ENCODE peak calls at places on chromosomes 16 and 17, in four cellular contexts. One of them, this sample, is unnamed.

GRCh38 chr16:57000271-57001025 is 11.1 kb downstream of the NLRC5 start:
- DNase-seq in Right ventricle myocardium superior: peak
- DNase-seq in anterior cingulate cortex: no peak
- DNase-seq in activated T-helper 1 cell treated with anti-CD3 and anti-CD28 coated beads, Interleukin-12 subunit alpha, Interleukin-12 subunit beta, Interleukin-2, Interleukin-4 antibody, amounts not matched to agents 30 ng/mL and 10 ng/mL and 1 ng/mL, durations not matched to agents 14 hours and 24 hours and 36 hours: no peak
- DNase-seq in this sample: no peak

GRCh38 chr16:3861808-3862451 is 18.6 kb downstream of the CREBBP start:
- DNase-seq in Right ventricle myocardium superior: peak
- DNase-seq in anterior cingulate cortex: no peak
- DNase-seq in activated T-helper 1 cell treated with anti-CD3 and anti-CD28 coated beads, Interleukin-12 subunit alpha, Interleukin-12 subunit beta, Interleukin-2, Interleukin-4 antibody, amounts not matched to agents 30 ng/mL and 10 ng/mL and 1 ng/mL, durations not matched to agents 14 hours and 24 hours and 36 hours: no peak
- DNase-seq in this sample: no peak

GRCh38 chr17:70138309-70138865 is 30.9 kb upstream of the KCNJ2 start:
- DNase-seq in Right ventricle myocardium superior: no peak
- DNase-seq in anterior cingulate cortex: no peak
- DNase-seq in activated T-helper 1 cell treated with anti-CD3 and anti-CD28 coated beads, Interleukin-12 subunit alpha, Interleukin-12 subunit beta, Interleukin-2, Interleukin-4 antibody, amounts not matched to agents 30 ng/mL and 10 ng/mL and 1 ng/mL, durations not matched to agents 14 hours and 24 hours and 36 hours: no peak
- DNase-seq in this sample: no peak

GRCh38 chr16:57852189-57852588 is 49.9 kb upstream of the KIFC3 start:
- DNase-seq in Right ventricle myocardium superior: no peak
- DNase-seq in anterior cingulate cortex: no peak
- DNase-seq in activated T-helper 1 cell treated with anti-CD3 and anti-CD28 coated beads, Interleukin-12 subunit alpha, Interleukin-12 subunit beta, Interleukin-2, Interleukin-4 antibody, amounts not matched to agents 30 ng/mL and 10 ng/mL and 1 ng/mL, durations not matched to agents 14 hours and 24 hours and 36 hours: no peak
- DNase-seq in this sample: no peak

GRCh38 chr17:47803751-47804150 is 17.8 kb downstream of the OSBPL7 start:
- DNase-seq in Right ventricle myocardium superior: no peak
- DNase-seq in anterior cingulate cortex: no peak
- DNase-seq in activated T-helper 1 cell treated with anti-CD3 and anti-CD28 coated beads, Interleukin-12 subunit alpha, Interleukin-12 subunit beta, Interleukin-2, Interleukin-4 antibody, amounts not matched to agents 30 ng/mL and 10 ng/mL and 1 ng/mL, durations not matched to agents 14 hours and 24 hours and 36 hours: no peak
- DNase-seq in this sample: no peak

GRCh38 chr16:84098939-84099338 is 17.8 kb downstream of the MBTPS1 start:
- DNase-seq in Right ventricle myocardium superior: no peak
- DNase-seq in anterior cingulate cortex: no peak
- DNase-seq in activated T-helper 1 cell treated with anti-CD3 and anti-CD28 coated beads, Interleukin-12 subunit alpha, Interleukin-12 subunit beta, Interleukin-2, Interleukin-4 antibody, amounts not matched to agents 30 ng/mL and 10 ng/mL and 1 ng/mL, durations not matched to agents 14 hours and 24 hours and 36 hours: no peak
- DNase-seq in this sample: no peak

GRCh38 chr17:48470388-48471034 is 40.5 kb upstream of the SKAP1 start:
- DNase-seq in Right ventricle myocardium superior: no peak
- DNase-seq in anterior cingulate cortex: no peak
- DNase-seq in activated T-helper 1 cell treated with anti-CD3 and anti-CD28 coated beads, Interleukin-12 subunit alpha, Interleukin-12 subunit beta, Interleukin-2, Interleukin-4 antibody, amounts not matched to agents 30 ng/mL and 10 ng/mL and 1 ng/mL, durations not matched to agents 14 hours and 24 hours and 36 hours: no peak
- DNase-seq in this sample: no peak

GRCh38 chr16:67429799-67430503 is 970 bp upstream of the HSD11B2 start:
- DNase-seq in Right ventricle myocardium superior: no peak
- DNase-seq in anterior cingulate cortex: no peak
- DNase-seq in activated T-helper 1 cell treated with anti-CD3 and anti-CD28 coated beads, Interleukin-12 subunit alpha, Interleukin-12 subunit beta, Interleukin-2, Interleukin-4 antibody, amounts not matched to agents 30 ng/mL and 10 ng/mL and 1 ng/mL, durations not matched to agents 14 hours and 24 hours and 36 hours: no peak
- DNase-seq in this sample: no peak

GRCh38 chr16:9151074-9151473 is 59.6 kb downstream of the HAPSTR1 start:
- DNase-seq in Right ventricle myocardium superior: no peak
- DNase-seq in anterior cingulate cortex: no peak
- DNase-seq in activated T-helper 1 cell treated with anti-CD3 and anti-CD28 coated beads, Interleukin-12 subunit alpha, Interleukin-12 subunit beta, Interleukin-2, Interleukin-4 antibody, amounts not matched to agents 30 ng/mL and 10 ng/mL and 1 ng/mL, durations not matched to agents 14 hours and 24 hours and 36 hours: no peak
- DNase-seq in this sample: no peak

GRCh38 chr17:53353919-53354351 is 468.8 kb upstream of the KIF2B start:
- DNase-seq in Right ventricle myocardium superior: no peak
- DNase-seq in anterior cingulate cortex: no peak
- DNase-seq in activated T-helper 1 cell treated with anti-CD3 and anti-CD28 coated beads, Interleukin-12 subunit alpha, Interleukin-12 subunit beta, Interleukin-2, Interleukin-4 antibody, amounts not matched to agents 30 ng/mL and 10 ng/mL and 1 ng/mL, durations not matched to agents 14 hours and 24 hours and 36 hours: no peak
- DNase-seq in this sample: no peak

GRCh38 chr16:87970206-87970605 is 19.0 kb downstream of the BANP start:
- DNase-seq in Right ventricle myocardium superior: no peak
- DNase-seq in anterior cingulate cortex: no peak
- DNase-seq in activated T-helper 1 cell treated with anti-CD3 and anti-CD28 coated beads, Interleukin-12 subunit alpha, Interleukin-12 subunit beta, Interleukin-2, Interleukin-4 antibody, amounts not matched to agents 30 ng/mL and 10 ng/mL and 1 ng/mL, durations not matched to agents 14 hours and 24 hours and 36 hours: no peak
- DNase-seq in this sample: no peak

GRCh38 chr17:35372846-35373531 is 432 bp downstream of the SLFN11 start:
- DNase-seq in Right ventricle myocardium superior: peak
- DNase-seq in anterior cingulate cortex: no peak
- DNase-seq in activated T-helper 1 cell treated with anti-CD3 and anti-CD28 coated beads, Interleukin-12 subunit alpha, Interleukin-12 subunit beta, Interleukin-2, Interleukin-4 antibody, amounts not matched to agents 30 ng/mL and 10 ng/mL and 1 ng/mL, durations not matched to agents 14 hours and 24 hours and 36 hours: peak
- DNase-seq in this sample: no peak

GRCh38 chr17:17710728-17711541 is 29.7 kb downstream of the RAI1 start:
- DNase-seq in Right ventricle myocardium superior: no peak
- DNase-seq in anterior cingulate cortex: no peak
- DNase-seq in activated T-helper 1 cell treated with anti-CD3 and anti-CD28 coated beads, Interleukin-12 subunit alpha, Interleukin-12 subunit beta, Interleukin-2, Interleukin-4 antibody, amounts not matched to agents 30 ng/mL and 10 ng/mL and 1 ng/mL, durations not matched to agents 14 hours and 24 hours and 36 hours: no peak
- DNase-seq in this sample: no peak

GRCh38 chr16:85699628-85700027 is 10.9 kb upstream of the GINS2 start:
- DNase-seq in Right ventricle myocardium superior: peak
- DNase-seq in anterior cingulate cortex: no peak
- DNase-seq in activated T-helper 1 cell treated with anti-CD3 and anti-CD28 coated beads, Interleukin-12 subunit alpha, Interleukin-12 subunit beta, Interleukin-2, Interleukin-4 antibody, amounts not matched to agents 30 ng/mL and 10 ng/mL and 1 ng/mL, durations not matched to agents 14 hours and 24 hours and 36 hours: no peak
- DNase-seq in this sample: peak

GRCh38 chr17:56125830-56126819 is 27.1 kb upstream of the ANKFN1 start:
- DNase-seq in Right ventricle myocardium superior: no peak
- DNase-seq in anterior cingulate cortex: no peak
- DNase-seq in activated T-helper 1 cell treated with anti-CD3 and anti-CD28 coated beads, Interleukin-12 subunit alpha, Interleukin-12 subunit beta, Interleukin-2, Interleukin-4 antibody, amounts not matched to agents 30 ng/mL and 10 ng/mL and 1 ng/mL, durations not matched to agents 14 hours and 24 hours and 36 hours: no peak
- DNase-seq in this sample: no peak

GRCh38 chr16:89393731-89394406 is 96.5 kb downstream of the ANKRD11 start:
- DNase-seq in Right ventricle myocardium superior: peak
- DNase-seq in anterior cingulate cortex: no peak
- DNase-seq in activated T-helper 1 cell treated with anti-CD3 and anti-CD28 coated beads, Interleukin-12 subunit alpha, Interleukin-12 subunit beta, Interleukin-2, Interleukin-4 antibody, amounts not matched to agents 30 ng/mL and 10 ng/mL and 1 ng/mL, durations not matched to agents 14 hours and 24 hours and 36 hours: no peak
- DNase-seq in this sample: no peak

GRCh38 chr16:11901091-11901490 is 14.7 kb downstream of the GSPT1 start:
- DNase-seq in Right ventricle myocardium superior: no peak
- DNase-seq in anterior cingulate cortex: no peak
- DNase-seq in activated T-helper 1 cell treated with anti-CD3 and anti-CD28 coated beads, Interleukin-12 subunit alpha, Interleukin-12 subunit beta, Interleukin-2, Interleukin-4 antibody, amounts not matched to agents 30 ng/mL and 10 ng/mL and 1 ng/mL, durations not matched to agents 14 hours and 24 hours and 36 hours: no peak
- DNase-seq in this sample: no peak

GRCh38 chr17:60790205-60790604 is 112.6 kb downstream of the BCAS3 start:
- DNase-seq in Right ventricle myocardium superior: no peak
- DNase-seq in anterior cingulate cortex: no peak
- DNase-seq in activated T-helper 1 cell treated with anti-CD3 and anti-CD28 coated beads, Interleukin-12 subunit alpha, Interleukin-12 subunit beta, Interleukin-2, Interleukin-4 antibody, amounts not matched to agents 30 ng/mL and 10 ng/mL and 1 ng/mL, durations not matched to agents 14 hours and 24 hours and 36 hours: no peak
- DNase-seq in this sample: no peak

GRCh38 chr17:58982626-58983025 is 124.1 kb downstream of the TRIM37 start:
- DNase-seq in Right ventricle myocardium superior: no peak
- DNase-seq in anterior cingulate cortex: no peak
- DNase-seq in activated T-helper 1 cell treated with anti-CD3 and anti-CD28 coated beads, Interleukin-12 subunit alpha, Interleukin-12 subunit beta, Interleukin-2, Interleukin-4 antibody, amounts not matched to agents 30 ng/mL and 10 ng/mL and 1 ng/mL, durations not matched to agents 14 hours and 24 hours and 36 hours: no peak
- DNase-seq in this sample: no peak

GRCh38 chr17:19672009-19672837 is 23.7 kb downstream of the ALDH3A2 start:
- DNase-seq in Right ventricle myocardium superior: peak
- DNase-seq in anterior cingulate cortex: no peak
- DNase-seq in activated T-helper 1 cell treated with anti-CD3 and anti-CD28 coated beads, Interleukin-12 subunit alpha, Interleukin-12 subunit beta, Interleukin-2, Interleukin-4 antibody, amounts not matched to agents 30 ng/mL and 10 ng/mL and 1 ng/mL, durations not matched to agents 14 hours and 24 hours and 36 hours: no peak
- DNase-seq in this sample: no peak

GRCh38 chr17:32774286-32775084 is 102.4 kb downstream of the MYO1D start:
- DNase-seq in Right ventricle myocardium superior: no peak
- DNase-seq in anterior cingulate cortex: no peak
- DNase-seq in activated T-helper 1 cell treated with anti-CD3 and anti-CD28 coated beads, Interleukin-12 subunit alpha, Interleukin-12 subunit beta, Interleukin-2, Interleukin-4 antibody, amounts not matched to agents 30 ng/mL and 10 ng/mL and 1 ng/mL, durations not matched to agents 14 hours and 24 hours and 36 hours: no peak
- DNase-seq in this sample: no peak

GRCh38 chr17:82324566-82325285 is 7.3 kb upstream of the CD7 start:
- DNase-seq in Right ventricle myocardium superior: no peak
- DNase-seq in anterior cingulate cortex: no peak
- DNase-seq in activated T-helper 1 cell treated with anti-CD3 and anti-CD28 coated beads, Interleukin-12 subunit alpha, Interleukin-12 subunit beta, Interleukin-2, Interleukin-4 antibody, amounts not matched to agents 30 ng/mL and 10 ng/mL and 1 ng/mL, durations not matched to agents 14 hours and 24 hours and 36 hours: no peak
- DNase-seq in this sample: no peak

GRCh38 chr17:58527306-58527705 is 12.9 kb upstream of the MTMR4 start:
- DNase-seq in Right ventricle myocardium superior: no peak
- DNase-seq in anterior cingulate cortex: no peak
- DNase-seq in activated T-helper 1 cell treated with anti-CD3 and anti-CD28 coated beads, Interleukin-12 subunit alpha, Interleukin-12 subunit beta, Interleukin-2, Interleukin-4 antibody, amounts not matched to agents 30 ng/mL and 10 ng/mL and 1 ng/mL, durations not matched to agents 14 hours and 24 hours and 36 hours: no peak
- DNase-seq in this sample: no peak

GRCh38 chr16:85369741-85370528 is 243.2 kb upstream of the GSE1 start:
- DNase-seq in Right ventricle myocardium superior: peak
- DNase-seq in anterior cingulate cortex: peak
- DNase-seq in activated T-helper 1 cell treated with anti-CD3 and anti-CD28 coated beads, Interleukin-12 subunit alpha, Interleukin-12 subunit beta, Interleukin-2, Interleukin-4 antibody, amounts not matched to agents 30 ng/mL and 10 ng/mL and 1 ng/mL, durations not matched to agents 14 hours and 24 hours and 36 hours: peak
- DNase-seq in this sample: peak

GRCh38 chr16:28289106-28289505 is 3.2 kb upstream of the SBK1 start:
- DNase-seq in Right ventricle myocardium superior: no peak
- DNase-seq in anterior cingulate cortex: no peak
- DNase-seq in activated T-helper 1 cell treated with anti-CD3 and anti-CD28 coated beads, Interleukin-12 subunit alpha, Interleukin-12 subunit beta, Interleukin-2, Interleukin-4 antibody, amounts not matched to agents 30 ng/mL and 10 ng/mL and 1 ng/mL, durations not matched to agents 14 hours and 24 hours and 36 hours: no peak
- DNase-seq in this sample: no peak

GRCh38 chr16:77288222-77288621 is 89.0 kb downstream of the SYCE1L start:
- DNase-seq in Right ventricle myocardium superior: no peak
- DNase-seq in anterior cingulate cortex: no peak
- DNase-seq in activated T-helper 1 cell treated with anti-CD3 and anti-CD28 coated beads, Interleukin-12 subunit alpha, Interleukin-12 subunit beta, Interleukin-2, Interleukin-4 antibody, amounts not matched to agents 30 ng/mL and 10 ng/mL and 1 ng/mL, durations not matched to agents 14 hours and 24 hours and 36 hours: no peak
- DNase-seq in this sample: no peak

GRCh38 chr16:668519-669171 is 713 bp downstream of the RHOT2 start:
- DNase-seq in Right ventricle myocardium superior: no peak
- DNase-seq in anterior cingulate cortex: no peak
- DNase-seq in activated T-helper 1 cell treated with anti-CD3 and anti-CD28 coated beads, Interleukin-12 subunit alpha, Interleukin-12 subunit beta, Interleukin-2, Interleukin-4 antibody, amounts not matched to agents 30 ng/mL and 10 ng/mL and 1 ng/mL, durations not matched to agents 14 hours and 24 hours and 36 hours: no peak
- DNase-seq in this sample: no peak

GRCh38 chr17:30235386-30236296 is at the start of gene SLC6A4:
- DNase-seq in Right ventricle myocardium superior: no peak
- DNase-seq in anterior cingulate cortex: no peak
- DNase-seq in activated T-helper 1 cell treated with anti-CD3 and anti-CD28 coated beads, Interleukin-12 subunit alpha, Interleukin-12 subunit beta, Interleukin-2, Interleukin-4 antibody, amounts not matched to agents 30 ng/mL and 10 ng/mL and 1 ng/mL, durations not matched to agents 14 hours and 24 hours and 36 hours: no peak
- DNase-seq in this sample: no peak

GRCh38 chr17:58475985-58476384 is 12.2 kb downstream of the HSF5 start:
- DNase-seq in Right ventricle myocardium superior: no peak
- DNase-seq in anterior cingulate cortex: no peak
- DNase-seq in activated T-helper 1 cell treated with anti-CD3 and anti-CD28 coated beads, Interleukin-12 subunit alpha, Interleukin-12 subunit beta, Interleukin-2, Interleukin-4 antibody, amounts not matched to agents 30 ng/mL and 10 ng/mL and 1 ng/mL, durations not matched to agents 14 hours and 24 hours and 36 hours: no peak
- DNase-seq in this sample: no peak

GRCh38 chr17:352421-353212 is at the start of gene RPH3AL:
- DNase-seq in Right ventricle myocardium superior: peak
- DNase-seq in anterior cingulate cortex: no peak
- DNase-seq in activated T-helper 1 cell treated with anti-CD3 and anti-CD28 coated beads, Interleukin-12 subunit alpha, Interleukin-12 subunit beta, Interleukin-2, Interleukin-4 antibody, amounts not matched to agents 30 ng/mL and 10 ng/mL and 1 ng/mL, durations not matched to agents 14 hours and 24 hours and 36 hours: no peak
- DNase-seq in this sample: no peak

GRCh38 chr17:56436142-56436541 is 157.4 kb upstream of the NOG start:
- DNase-seq in Right ventricle myocardium superior: no peak
- DNase-seq in anterior cingulate cortex: no peak
- DNase-seq in activated T-helper 1 cell treated with anti-CD3 and anti-CD28 coated beads, Interleukin-12 subunit alpha, Interleukin-12 subunit beta, Interleukin-2, Interleukin-4 antibody, amounts not matched to agents 30 ng/mL and 10 ng/mL and 1 ng/mL, durations not matched to agents 14 hours and 24 hours and 36 hours: no peak
- DNase-seq in this sample: no peak

GRCh38 chr17:50911890-50912289 is 45.7 kb upstream of the TOB1 start:
- DNase-seq in Right ventricle myocardium superior: peak
- DNase-seq in anterior cingulate cortex: no peak
- DNase-seq in activated T-helper 1 cell treated with anti-CD3 and anti-CD28 coated beads, Interleukin-12 subunit alpha, Interleukin-12 subunit beta, Interleukin-2, Interleukin-4 antibody, amounts not matched to agents 30 ng/mL and 10 ng/mL and 1 ng/mL, durations not matched to agents 14 hours and 24 hours and 36 hours: no peak
- DNase-seq in this sample: no peak

GRCh38 chr17:81097134-81097942 is 62.4 kb downstream of the BAIAP2 start:
- DNase-seq in Right ventricle myocardium superior: peak
- DNase-seq in anterior cingulate cortex: peak
- DNase-seq in activated T-helper 1 cell treated with anti-CD3 and anti-CD28 coated beads, Interleukin-12 subunit alpha, Interleukin-12 subunit beta, Interleukin-2, Interleukin-4 antibody, amounts not matched to agents 30 ng/mL and 10 ng/mL and 1 ng/mL, durations not matched to agents 14 hours and 24 hours and 36 hours: no peak
- DNase-seq in this sample: peak